ENCODE peak calls at places on chromosomes 3 and 15, in four cellular contexts. G, C, E and R are unnamed samples.

GRCh38 chr3:70728311-70728710 is 415.9 kb upstream of the MDFIC2 start:
- DNase-seq in C (no peak), E (no peak), G (no peak), R (no peak)

GRCh38 chr3:111717601-111718000 is 122.5 kb upstream of the ZBED2 start:
- DNase-seq in C (peak; percentile 79), E (peak; percentile 88), G (peak; percentile 68), R (peak; percentile 86)

GRCh38 chr15:39663684-39664083 is 82.8 kb downstream of the THBS1 start:
- DNase-seq in C (no peak), G (no peak), E (no peak), R (no peak)

GRCh38 chr3:128854382-128854939 is 25.0 kb upstream of the ACAD9 start:
- DNase-seq in E (no peak), G (no peak), C (no peak), R (no peak)

GRCh38 chr15:70783041-70783440 is 19.7 kb upstream of the UACA start:
- DNase-seq in E (no peak), G (no peak), C (no peak), R (no peak)

GRCh38 chr15:68596691-68597090 is 17.9 kb downstream of the CORO2B start:
- DNase-seq in E (no peak), C (no peak), G (no peak), R (no peak)

GRCh38 chr3:15810702-15811101 is 12.9 kb upstream of the ANKRD28 start:
- DNase-seq in C (no peak), E (no peak), G (no peak), R (no peak)

GRCh38 chr3:184716652-184717607 is 5.1 kb upstream of the MAGEF1 start:
- DNase-seq in C (peak; percentile 74), G (peak; percentile 32), E (no peak), R (peak; percentile 38)

GRCh38 chr15:91561371-91562100 is 292.0 kb upstream of the SLCO3A1 start:
- DNase-seq in E (peak; percentile 98), G (no peak), C (no peak), R (peak; percentile 48)

GRCh38 chr15:87827126-87827525 is 429.4 kb downstream of the NTRK3 start:
- DNase-seq in C (no peak), E (no peak), G (no peak), R (no peak)

GRCh38 chr3:42712344-42712648 is 9.7 kb upstream of the HHATL start:
- DNase-seq in C (peak; percentile 51), E (no peak), G (no peak), R (no peak)

GRCh38 chr3:55662683-55663082 is 175.6 kb upstream of the WNT5A start:
- DNase-seq in G (no peak), E (peak; percentile 65), C (no peak), R (no peak)

GRCh38 chr3:34361921-34362320 is 563.5 kb downstream of the PDCD6IP start:
- DNase-seq in C (no peak), E (no peak), G (no peak), R (no peak)

GRCh38 chr3:121980450-121980796 is 41.6 kb downstream of the ILDR1 start:
- DNase-seq in G (no peak), E (no peak), C (no peak), R (no peak)

GRCh38 chr3:197417451-197417850 is 119.0 kb upstream of the DLG1 start:
- DNase-seq in C (peak; percentile 27), G (no peak), E (peak; percentile 38), R (no peak)

GRCh38 chr3:113745273-113746068 is 578 bp downstream of the NAA50 start:
- DNase-seq in G (peak; percentile 71), C (peak; percentile 88), E (peak; percentile 92), R (peak; percentile 84)

GRCh38 chr3:112654979-112655378 is 14.0 kb upstream of the CCDC80 start:
- DNase-seq in G (no peak), C (no peak), E (no peak), R (no peak)

GRCh38 chr3:126393563-126393962 is 1.1 kb upstream of the CFAP100 start:
- DNase-seq in C (peak; percentile 41), E (no peak), G (no peak), R (peak; percentile 35)

GRCh38 chr15:93866996-93867395 is 364.4 kb upstream of the MCTP2 start:
- DNase-seq in G (no peak), E (no peak), C (no peak), R (no peak)

GRCh38 chr15:55194246-55194645 is 2.5 kb downstream of the RSL24D1 start:
- DNase-seq in E (no peak), G (no peak), C (no peak), R (no peak)

GRCh38 chr15:49045691-49046112 is 544 bp downstream of the SECISBP2L start:
- DNase-seq in C (no peak), E (peak; percentile 46), G (no peak), R (no peak)

GRCh38 chr3:183385698-183386590 is 42.5 kb downstream of the MCF2L2 start:
- DNase-seq in G (peak; percentile 38), E (peak; percentile 59), C (no peak), R (no peak)

GRCh38 chr15:84604804-84605203 is 4.0 kb downstream of the ZSCAN2 start:
- DNase-seq in C (no peak), G (no peak), E (no peak), R (no peak)

GRCh38 chr3:115380883-115381572 is 233.9 kb upstream of the ZBTB20 start:
- DNase-seq in G (no peak), C (no peak), E (no peak), R (no peak)

GRCh38 chr3:35710554-35710953 is 71.2 kb downstream of the ARPP21 start:
- DNase-seq in G (no peak), E (no peak), C (no peak), R (no peak)

GRCh38 chr3:82643948-82644347 is 882.5 kb upstream of the GBE1 start:
- DNase-seq in C (no peak), G (peak; percentile 51), E (peak; percentile 16), R (no peak)

GRCh38 chr3:159762981-159763465 is 225.6 kb upstream of the IL12A start:
- DNase-seq in C (peak; percentile 91), G (peak; percentile 30), E (peak; percentile 84), R (peak; percentile 80)

DNA sequence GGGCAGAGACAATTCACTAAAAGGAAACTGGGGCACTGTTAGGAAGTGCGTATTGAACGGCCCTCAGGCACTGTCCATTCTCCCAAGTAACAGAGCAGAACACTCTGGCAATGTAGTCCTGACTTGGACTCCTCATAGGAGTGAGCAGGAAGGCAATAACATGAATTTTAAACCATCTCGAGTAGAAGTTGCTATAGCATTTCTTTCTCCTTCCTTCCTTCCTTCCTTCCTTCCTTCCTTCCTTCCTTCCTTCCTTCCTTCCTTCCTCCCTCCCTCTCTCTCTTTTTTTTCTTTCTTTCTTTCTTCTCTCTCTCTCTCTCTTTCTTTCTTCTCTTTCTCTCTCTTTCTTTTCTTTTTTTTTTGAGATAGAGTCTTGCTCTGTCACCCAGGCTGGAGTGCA is 46.4 kb upstream of the TRA2B start:
- DNase-seq in C (no peak), E (no peak), G (no peak), R (no peak)
- H3K4me3 ChIP-seq in C (no peak overlapping the region), E (no peak overlapping the region), G (no peak overlapping the region), R (no peak overlapping the region)

GRCh38 chr3:37040231-37040630 is 46.9 kb downstream of the MLH1 start:
- DNase-seq in C (no peak), E (no peak), G (no peak), R (no peak)
- H3K27ac ChIP-seq in C (no peak overlapping the region), E (no peak overlapping the region), G (no peak overlapping the region), R (no peak overlapping the region)

DNA sequence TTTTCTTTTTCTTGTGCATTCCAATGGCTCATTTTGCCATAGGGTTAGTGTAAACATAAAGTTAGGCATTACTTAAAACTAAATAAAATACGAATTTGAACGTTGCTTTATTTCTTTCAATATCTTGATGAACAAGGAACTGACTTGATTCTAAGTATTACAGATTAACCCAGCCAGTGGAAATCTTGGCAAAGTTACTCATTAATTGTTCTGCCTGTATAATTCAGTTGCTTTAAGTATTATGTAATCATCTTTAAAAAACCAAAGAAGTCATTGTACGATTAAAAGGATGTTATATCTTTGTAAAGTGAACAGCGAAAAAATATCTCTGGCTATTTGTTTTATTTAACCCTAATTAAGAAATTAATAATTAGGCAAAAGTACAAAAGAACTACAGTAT is 737.9 kb upstream of the BCHE start:
- DNase-seq in G (no peak), E (no peak), C (no peak), R (no peak)
- H3K4me3 ChIP-seq in G (no peak overlapping the region), E (no peak overlapping the region), C (no peak overlapping the region), R (no peak overlapping the region)

GRCh38 chr3:8659242-8659641 is 14.6 kb upstream of the SSUH2 start:
- DNase-seq in G (no peak), E (no peak), C (no peak), R (no peak)
- H3K27ac ChIP-seq in G (no peak overlapping the region), E (no peak overlapping the region), C (peak overlapping the region; percentile 87), R (peak overlapping the region; percentile 61)

DNA sequence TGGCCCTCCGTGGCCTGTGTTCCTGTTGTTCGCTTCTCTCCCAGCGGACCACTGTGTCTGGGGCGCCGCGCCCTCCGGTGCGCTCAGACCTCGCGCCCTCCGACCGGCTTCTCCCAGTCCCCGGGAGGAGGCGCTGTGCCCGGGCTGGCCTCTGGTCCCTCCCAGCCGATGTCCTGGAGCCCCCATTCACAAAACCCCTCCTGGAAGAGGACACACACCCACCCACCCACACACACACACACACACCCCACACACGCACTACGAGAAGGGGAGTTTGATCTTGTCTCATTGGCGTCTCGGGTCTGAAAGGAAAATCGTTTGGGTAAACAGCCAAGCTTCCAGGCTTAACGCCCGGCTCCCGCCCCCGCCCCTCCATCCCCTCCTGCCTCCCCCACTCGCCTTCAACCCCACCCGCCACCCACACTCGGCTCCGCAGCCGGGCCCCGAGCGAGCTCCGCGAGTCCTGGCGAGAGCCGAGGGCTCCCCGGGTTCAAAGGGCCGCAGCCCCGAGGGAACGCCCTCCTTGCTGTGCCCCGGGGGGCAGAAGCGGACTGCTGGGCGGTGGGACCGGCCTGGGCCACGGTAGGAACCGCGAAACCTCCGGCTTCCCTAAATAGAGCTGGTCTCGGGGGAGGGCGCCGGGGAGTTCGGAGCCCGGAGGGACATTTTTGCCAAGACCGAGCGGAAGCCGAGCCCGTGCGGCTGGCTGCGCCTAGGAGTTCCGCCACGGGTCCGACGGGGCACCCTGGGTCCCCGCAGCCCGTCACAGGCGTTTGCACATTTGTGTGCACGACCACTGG is 23.6 kb downstream of the NR2F2 start:
- DNase-seq in E (no peak), G (no peak), C (peak; percentile 89), R (peak; percentile 56)
- H3K4me3 ChIP-seq in E (peak overlapping the region; percentile 58), G (no peak overlapping the region), C (peak overlapping the region; percentile 94), R (peak overlapping the region; percentile 72)

GRCh38 chr3:157532529-157533297 is 29.5 kb upstream of the VEPH1 start:
- DNase-seq in G (peak; percentile 22), C (no peak), E (peak; percentile 68), R (no peak)

GRCh38 chr3:157531771-157532170 is 28.6 kb upstream of the VEPH1 start:
- DNase-seq in G (no peak), C (no peak), E (no peak), R (no peak)

GRCh38 chr3:157531301-157531660 is 28.1 kb upstream of the VEPH1 start:
- DNase-seq in E (no peak), G (no peak), C (no peak), R (no peak)

GRCh38 chr3:157534725-157535161 is 31.5 kb upstream of the VEPH1 start:
- DNase-seq in G (no peak), C (no peak), E (no peak), R (no peak)

GRCh38 chr3:157533298-157533870 is 30.2 kb upstream of the VEPH1 start:
- DNase-seq in E (peak; percentile 37), G (no peak), C (no peak), R (no peak)
- H3K27ac ChIP-seq in E (no peak overlapping the region), G (no peak overlapping the region), C (no peak overlapping the region), R (no peak overlapping the region)

DNA sequence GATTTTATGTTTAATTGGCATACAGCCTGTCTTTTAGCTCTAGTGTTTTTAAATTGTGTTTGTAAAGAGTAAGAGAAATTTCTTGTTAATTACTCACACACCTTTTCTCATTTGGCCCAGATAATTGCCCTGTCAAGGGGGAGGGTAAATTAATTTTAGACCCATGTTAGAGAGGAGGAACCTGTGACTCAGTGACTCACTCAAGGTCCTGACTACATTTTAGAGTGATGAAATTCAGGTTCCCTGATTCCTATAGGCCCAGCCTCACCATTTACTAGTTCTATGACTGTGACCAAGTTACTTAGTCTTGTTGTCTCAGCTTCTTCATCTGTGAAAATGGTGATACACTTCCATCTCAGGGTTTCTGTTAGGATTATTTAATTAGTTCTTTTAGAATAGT is 125.2 kb upstream of the DPH6 start:
- DNase-seq in E (peak; percentile 54), C (no peak), G (no peak), R (no peak)
- H3K4me3 ChIP-seq in E (no peak overlapping the region), C (no peak overlapping the region), G (no peak overlapping the region), R (no peak overlapping the region)